ENCODE peak calls at places on chromosome 4, in eight cellular contexts. One of them, this sample, is unnamed.

GRCh38 chr4:52987401-52988056 is 125.4 kb downstream of the RASL11B start:
- DNase-seq in ovary: no peak
- DNase-seq in transverse colon: no peak
- DNase-seq in HCT116: no peak
- DNase-seq in vagina: no peak
- DNase-seq in sigmoid colon: no peak
- DNase-seq in upper lobe of left lung: no peak
- DNase-seq in Peyer's patch: no peak
- DNase-seq in this sample: no peak

GRCh38 chr4:101135371-101136010 is 211.8 kb downstream of the PPP3CA start:
- DNase-seq in ovary: no peak
- DNase-seq in transverse colon: no peak
- DNase-seq in HCT116: no peak
- DNase-seq in vagina: no peak
- DNase-seq in sigmoid colon: no peak
- DNase-seq in upper lobe of left lung: no peak
- DNase-seq in Peyer's patch: no peak
- DNase-seq in this sample: no peak

GRCh38 chr4:5956285-5957021 is 61.8 kb downstream of the C4orf50 start:
- DNase-seq in ovary: no peak
- DNase-seq in transverse colon: no peak
- DNase-seq in HCT116: no peak
- DNase-seq in vagina: no peak
- DNase-seq in sigmoid colon: no peak
- DNase-seq in upper lobe of left lung: no peak
- DNase-seq in Peyer's patch: no peak
- DNase-seq in this sample: peak; percentile 88

GRCh38 chr4:105715692-105716278 is 7.2 kb downstream of the GSTCD start:
- DNase-seq in ovary: no peak
- DNase-seq in transverse colon: no peak
- DNase-seq in HCT116: peak; percentile 13
- DNase-seq in vagina: no peak
- DNase-seq in sigmoid colon: no peak
- DNase-seq in upper lobe of left lung: no peak
- DNase-seq in Peyer's patch: no peak
- DNase-seq in this sample: no peak

GRCh38 chr4:77500801-77501200 is 104.8 kb upstream of the CXCL13 start:
- DNase-seq in ovary: no peak
- DNase-seq in transverse colon: no peak
- DNase-seq in HCT116: no peak
- DNase-seq in vagina: no peak
- DNase-seq in sigmoid colon: no peak
- DNase-seq in upper lobe of left lung: no peak
- DNase-seq in Peyer's patch: no peak
- DNase-seq in this sample: no peak

GRCh38 chr4:4554234-4554633 is 12.4 kb upstream of the STX18 start:
- DNase-seq in ovary: no peak
- DNase-seq in transverse colon: no peak
- DNase-seq in HCT116: no peak
- DNase-seq in vagina: peak; percentile 2
- DNase-seq in sigmoid colon: no peak
- DNase-seq in upper lobe of left lung: no peak
- DNase-seq in Peyer's patch: no peak
- DNase-seq in this sample: no peak

GRCh38 chr4:15938182-15938581 is 358 bp downstream of the FGFBP1 start:
- DNase-seq in ovary: no peak
- DNase-seq in transverse colon: peak; percentile 91
- DNase-seq in HCT116: peak; percentile 34
- DNase-seq in vagina: no peak
- DNase-seq in sigmoid colon: no peak
- DNase-seq in upper lobe of left lung: no peak
- DNase-seq in Peyer's patch: no peak
- DNase-seq in this sample: peak; percentile 43

GRCh38 chr4:63580796-63581475 is 828.3 kb downstream of the TECRL start:
- DNase-seq in ovary: no peak
- DNase-seq in transverse colon: no peak
- DNase-seq in HCT116: no peak
- DNase-seq in vagina: no peak
- DNase-seq in sigmoid colon: no peak
- DNase-seq in upper lobe of left lung: no peak
- DNase-seq in Peyer's patch: no peak
- DNase-seq in this sample: no peak

GRCh38 chr4:128322311-128322710 is 34.7 kb upstream of the PGRMC2 start:
- DNase-seq in ovary: no peak
- DNase-seq in transverse colon: no peak
- DNase-seq in HCT116: no peak
- DNase-seq in vagina: no peak
- DNase-seq in sigmoid colon: no peak
- DNase-seq in upper lobe of left lung: no peak
- DNase-seq in Peyer's patch: no peak
- DNase-seq in this sample: no peak

GRCh38 chr4:95155759-95156451 is 392.9 kb downstream of the UNC5C start:
- DNase-seq in ovary: no peak
- DNase-seq in transverse colon: no peak
- DNase-seq in HCT116: peak; percentile 22
- DNase-seq in vagina: no peak
- DNase-seq in sigmoid colon: no peak
- DNase-seq in upper lobe of left lung: no peak
- DNase-seq in Peyer's patch: no peak
- DNase-seq in this sample: no peak

GRCh38 chr4:153497091-153497531 is 31.0 kb downstream of the TMEM131L start:
- DNase-seq in ovary: no peak
- DNase-seq in transverse colon: no peak
- DNase-seq in HCT116: no peak
- DNase-seq in vagina: no peak
- DNase-seq in sigmoid colon: no peak
- DNase-seq in upper lobe of left lung: no peak
- DNase-seq in Peyer's patch: no peak
- DNase-seq in this sample: no peak

GRCh38 chr4:155787113-155787710 is 28.4 kb downstream of the GUCY1B1 start:
- DNase-seq in ovary: no peak
- DNase-seq in transverse colon: no peak
- DNase-seq in HCT116: peak; percentile 44
- DNase-seq in vagina: no peak
- DNase-seq in sigmoid colon: no peak
- DNase-seq in upper lobe of left lung: no peak
- DNase-seq in Peyer's patch: no peak
- DNase-seq in this sample: peak; percentile 61

GRCh38 chr4:139587452-139587851 is 31.4 kb upstream of the SETD7 start:
- DNase-seq in ovary: peak; percentile 45
- DNase-seq in transverse colon: no peak
- DNase-seq in HCT116: no peak
- DNase-seq in vagina: no peak
- DNase-seq in sigmoid colon: no peak
- DNase-seq in upper lobe of left lung: no peak
- DNase-seq in Peyer's patch: no peak
- DNase-seq in this sample: no peak

GRCh38 chr4:43374352-43374751 is 481.8 kb downstream of the GRXCR1 start:
- DNase-seq in ovary: no peak
- DNase-seq in transverse colon: no peak
- DNase-seq in HCT116: no peak
- DNase-seq in vagina: no peak
- DNase-seq in sigmoid colon: no peak
- DNase-seq in upper lobe of left lung: no peak
- DNase-seq in Peyer's patch: no peak
- DNase-seq in this sample: no peak

GRCh38 chr4:33386761-33387160 is 2666.6 kb downstream of the PCDH7 start:
- DNase-seq in ovary: no peak
- DNase-seq in transverse colon: no peak
- DNase-seq in HCT116: no peak
- DNase-seq in vagina: no peak
- DNase-seq in sigmoid colon: no peak
- DNase-seq in upper lobe of left lung: no peak
- DNase-seq in Peyer's patch: no peak
- DNase-seq in this sample: no peak

DNA sequence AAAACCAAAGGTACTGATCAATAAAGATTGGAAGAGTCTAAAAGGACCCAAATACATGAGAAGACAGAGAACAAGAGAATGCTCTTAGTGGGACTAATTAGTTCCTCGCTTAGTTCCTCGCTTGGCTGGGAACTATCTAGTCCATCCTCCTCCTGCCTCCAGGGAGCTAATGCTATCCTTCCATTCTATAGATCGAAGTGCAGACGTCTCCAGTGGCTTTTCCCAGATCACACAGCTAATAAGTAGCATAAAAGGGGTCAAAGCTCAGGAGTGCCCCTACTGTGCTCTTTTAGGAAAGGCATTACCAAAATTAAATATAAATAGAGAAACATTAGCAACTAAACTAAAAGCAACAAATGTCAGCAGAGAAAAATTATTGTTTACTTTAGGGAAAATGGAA is 42.3 kb upstream of the PPARGC1A start:
- DNase-seq in ovary: no peak
- DNase-seq in transverse colon: no peak
- DNase-seq in HCT116: no peak
- DNase-seq in vagina: no peak
- DNase-seq in sigmoid colon: no peak
- DNase-seq in upper lobe of left lung: no peak
- DNase-seq in Peyer's patch: no peak
- DNase-seq in this sample: no peak
- H3K27ac ChIP-seq in ovary: no peak overlapping the region
- H3K27ac ChIP-seq in transverse colon: no peak overlapping the region
- H3K27ac ChIP-seq in HCT116: no peak overlapping the region
- H3K27ac ChIP-seq in vagina: no peak overlapping the region
- H3K27ac ChIP-seq in sigmoid colon: no peak overlapping the region
- H3K27ac ChIP-seq in upper lobe of left lung: no peak overlapping the region
- H3K27ac ChIP-seq in Peyer's patch: no peak overlapping the region
- H3K27ac ChIP-seq in this sample: no peak overlapping the region

GRCh38 chr4:7565483-7565882 is 130.8 kb upstream of the PSAPL1 start:
- DNase-seq in ovary: no peak
- DNase-seq in transverse colon: no peak
- DNase-seq in HCT116: no peak
- DNase-seq in vagina: no peak
- DNase-seq in sigmoid colon: no peak
- DNase-seq in upper lobe of left lung: no peak
- DNase-seq in Peyer's patch: no peak
- DNase-seq in this sample: no peak
- H3K9me3 ChIP-seq in ovary: no peaks in the 10 kb centered on the region
- H3K9me3 ChIP-seq in transverse colon: no peaks in the 10 kb centered on the region
- H3K9me3 ChIP-seq in HCT116: no peaks in the 10 kb centered on the region
- H3K9me3 ChIP-seq in vagina: no peaks in the 10 kb centered on the region
- H3K9me3 ChIP-seq in sigmoid colon: no peaks in the 10 kb centered on the region
- H3K9me3 ChIP-seq in upper lobe of left lung: no peaks in the 10 kb centered on the region
- H3K9me3 ChIP-seq in Peyer's patch: no peaks in the 10 kb centered on the region
- H3K9me3 ChIP-seq in this sample: no peaks in the 10 kb centered on the region

GRCh38 chr4:112142152-112142551 is 3.1 kb upstream of the FAM241A start:
- DNase-seq in ovary: no peak
- DNase-seq in transverse colon: no peak
- DNase-seq in HCT116: no peak
- DNase-seq in vagina: no peak
- DNase-seq in sigmoid colon: no peak
- DNase-seq in upper lobe of left lung: no peak
- DNase-seq in Peyer's patch: no peak
- DNase-seq in this sample: no peak

GRCh38 chr4:112144546-112145325 is 518 bp upstream of the FAM241A start:
- DNase-seq in ovary: no peak
- DNase-seq in transverse colon: no peak
- DNase-seq in HCT116: no peak
- DNase-seq in vagina: no peak
- DNase-seq in sigmoid colon: no peak
- DNase-seq in upper lobe of left lung: peak; percentile 34
- DNase-seq in Peyer's patch: no peak
- DNase-seq in this sample: no peak

GRCh38 chr4:112147697-112148096 is 2.4 kb downstream of the FAM241A start:
- DNase-seq in ovary: no peak
- DNase-seq in transverse colon: no peak
- DNase-seq in HCT116: no peak
- DNase-seq in vagina: no peak
- DNase-seq in sigmoid colon: no peak
- DNase-seq in upper lobe of left lung: no peak
- DNase-seq in Peyer's patch: no peak
- DNase-seq in this sample: no peak

GRCh38 chr4:112145820-112146813 is 863 bp downstream of the FAM241A start:
- DNase-seq in ovary: peak; percentile 47
- DNase-seq in transverse colon: peak; percentile 55
- DNase-seq in HCT116: no peak
- DNase-seq in vagina: no peak
- DNase-seq in sigmoid colon: peak; percentile 66
- DNase-seq in upper lobe of left lung: no peak
- DNase-seq in Peyer's patch: peak; percentile 52
- DNase-seq in this sample: peak; percentile 39

GRCh38 chr4:112145326-112145819 is at the start of gene FAM241A:
- DNase-seq in ovary: peak; percentile 90
- DNase-seq in transverse colon: peak; percentile 89
- DNase-seq in HCT116: peak; percentile 54
- DNase-seq in vagina: peak; percentile 91
- DNase-seq in sigmoid colon: peak; percentile 94
- DNase-seq in upper lobe of left lung: peak; percentile 98
- DNase-seq in Peyer's patch: peak; percentile 90
- DNase-seq in this sample: peak; percentile 86
- TF ChIP-seq POLR2A in ovary: peak; percentile 84
- TF ChIP-seq POLR2A in transverse colon: peak; percentile 35
- TF ChIP-seq POLR2A in HCT116: peak; percentile 78
- TF ChIP-seq POLR2A in vagina: no peak
- TF ChIP-seq POLR2A in sigmoid colon: no peak
- TF ChIP-seq POLR2A in upper lobe of left lung: peak; percentile 91
- TF ChIP-seq POLR2A in Peyer's patch: peak; percentile 65
- TF ChIP-seq POLR2A in this sample: peak; percentile 77

DNA sequence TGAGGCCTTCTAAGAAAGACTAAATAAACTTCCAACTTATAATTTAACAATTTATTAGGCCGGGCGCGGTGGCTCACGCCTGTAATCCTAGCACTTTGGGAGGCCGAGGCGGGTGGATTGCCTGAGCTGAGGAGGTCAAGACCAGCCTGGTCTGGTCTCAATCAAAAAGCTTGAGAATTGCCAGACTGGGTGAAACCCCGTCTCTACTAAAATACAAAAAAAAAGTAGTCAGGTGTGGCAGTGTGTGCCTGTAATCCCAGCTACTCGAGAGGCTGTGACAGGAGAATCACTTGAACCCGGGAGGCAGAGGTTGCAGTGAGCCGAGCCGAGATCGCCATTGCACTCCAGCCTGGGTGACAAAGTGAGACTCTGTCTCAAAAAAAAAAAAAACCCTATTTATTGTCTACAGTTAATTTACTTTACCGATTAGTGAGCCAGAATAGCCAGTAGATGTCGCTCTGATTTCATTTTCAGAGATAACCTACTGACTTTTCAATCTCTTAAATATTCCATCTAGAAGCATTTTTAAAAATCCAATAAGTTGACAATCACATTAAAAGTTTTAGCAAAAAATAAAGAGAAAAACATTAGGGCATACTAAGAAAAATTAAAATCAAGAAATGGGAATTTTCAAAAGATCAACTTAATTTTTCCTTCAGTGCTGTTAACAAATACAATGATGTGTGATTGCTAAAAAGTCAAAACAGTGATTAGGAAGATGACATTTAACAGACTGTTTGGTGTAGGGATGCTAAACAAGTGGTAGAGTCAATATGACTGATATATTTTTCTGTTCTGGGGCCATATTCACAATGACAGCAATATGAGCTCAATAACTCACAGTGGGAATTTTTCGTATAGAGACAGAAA is 4.3 kb upstream of the SHROOM3 start:
- DNase-seq in ovary: no peak
- DNase-seq in transverse colon: no peak
- DNase-seq in HCT116: peak; percentile 50
- DNase-seq in vagina: no peak
- DNase-seq in sigmoid colon: no peak
- DNase-seq in upper lobe of left lung: no peak
- DNase-seq in Peyer's patch: no peak
- DNase-seq in this sample: no peak
- H3K27ac ChIP-seq in ovary: no peak overlapping the region
- H3K27ac ChIP-seq in transverse colon: no peak overlapping the region
- H3K27ac ChIP-seq in HCT116: no peak overlapping the region
- H3K27ac ChIP-seq in vagina: no peak overlapping the region
- H3K27ac ChIP-seq in sigmoid colon: no peak overlapping the region
- H3K27ac ChIP-seq in upper lobe of left lung: no peak overlapping the region
- H3K27ac ChIP-seq in Peyer's patch: no peak overlapping the region
- H3K27ac ChIP-seq in this sample: no peak overlapping the region

GRCh38 chr4:1251773-1252066 is 2.8 kb upstream of the CTBP1 start:
- DNase-seq in ovary: no peak
- DNase-seq in transverse colon: no peak
- DNase-seq in HCT116: no peak
- DNase-seq in vagina: no peak
- DNase-seq in sigmoid colon: no peak
- DNase-seq in upper lobe of left lung: no peak
- DNase-seq in Peyer's patch: no peak
- DNase-seq in this sample: no peak
- H3K9me3 ChIP-seq in ovary: no peaks in the 10 kb centered on the region
- H3K9me3 ChIP-seq in transverse colon: no peaks in the 10 kb centered on the region
- H3K9me3 ChIP-seq in HCT116: no peaks in the 10 kb centered on the region
- H3K9me3 ChIP-seq in vagina: no peaks in the 10 kb centered on the region
- H3K9me3 ChIP-seq in sigmoid colon: no peaks in the 10 kb centered on the region
- H3K9me3 ChIP-seq in upper lobe of left lung: no peaks in the 10 kb centered on the region
- H3K9me3 ChIP-seq in Peyer's patch: no peaks in the 10 kb centered on the region
- H3K9me3 ChIP-seq in this sample: no peaks in the 10 kb centered on the region

This sample was measured in body of pancreas.